ENCODE peak calls at places on chromosomes 3 and 15, in eight cellular contexts. One of them, this sample, is unnamed.

GRCh38 chr3:71142440-71143161 is 440.9 kb downstream of the FOXP1 start:
- DNase-seq in body of pancreas: no peak
- DNase-seq in GM20000: no peak
- DNase-seq in astrocyte of the spinal cord: no peak
- DNase-seq in stimulated activated CD8-positive, alpha-beta memory T cell treated with anti-CD3 and anti-CD28 coated beads, Interleukin-15, amount 100 ng/mL, for 24 hours: no peak
- DNase-seq in brain microvascular endothelial cell: no peak
- DNase-seq in GM12865: no peak
- DNase-seq in DMS53: peak
- DNase-seq in this sample: no peak

GRCh38 chr3:129305592-129306091 is 27.0 kb downstream of the HMCES start:
- DNase-seq in body of pancreas: peak
- DNase-seq in GM20000: no peak
- DNase-seq in astrocyte of the spinal cord: peak
- DNase-seq in stimulated activated CD8-positive, alpha-beta memory T cell treated with anti-CD3 and anti-CD28 coated beads, Interleukin-15, amount 100 ng/mL, for 24 hours: no peak
- DNase-seq in brain microvascular endothelial cell: peak
- DNase-seq in GM12865: peak
- DNase-seq in DMS53: no peak
- DNase-seq in this sample: peak

GRCh38 chr3:24657870-24658535 is 163.4 kb upstream of the THRB start:
- DNase-seq in body of pancreas: no peak
- DNase-seq in GM20000: no peak
- DNase-seq in astrocyte of the spinal cord: no peak
- DNase-seq in stimulated activated CD8-positive, alpha-beta memory T cell treated with anti-CD3 and anti-CD28 coated beads, Interleukin-15, amount 100 ng/mL, for 24 hours: no peak
- DNase-seq in brain microvascular endothelial cell: no peak
- DNase-seq in GM12865: no peak
- DNase-seq in DMS53: peak
- DNase-seq in this sample: no peak

GRCh38 chr3:95389725-95390313 is 1327.0 kb downstream of the NSUN3 start:
- DNase-seq in body of pancreas: no peak
- DNase-seq in GM20000: no peak
- DNase-seq in astrocyte of the spinal cord: no peak
- DNase-seq in stimulated activated CD8-positive, alpha-beta memory T cell treated with anti-CD3 and anti-CD28 coated beads, Interleukin-15, amount 100 ng/mL, for 24 hours: no peak
- DNase-seq in brain microvascular endothelial cell: no peak
- DNase-seq in GM12865: no peak
- DNase-seq in DMS53: no peak
- DNase-seq in this sample: no peak

GRCh38 chr3:99850608-99851007 is 32.9 kb downstream of the CMSS1 start:
- DNase-seq in body of pancreas: no peak
- DNase-seq in GM20000: no peak
- DNase-seq in astrocyte of the spinal cord: no peak
- DNase-seq in stimulated activated CD8-positive, alpha-beta memory T cell treated with anti-CD3 and anti-CD28 coated beads, Interleukin-15, amount 100 ng/mL, for 24 hours: no peak
- DNase-seq in brain microvascular endothelial cell: no peak
- DNase-seq in GM12865: peak
- DNase-seq in DMS53: no peak
- DNase-seq in this sample: no peak

GRCh38 chr3:159130108-159130507 is 328.3 kb downstream of the MFSD1 start:
- DNase-seq in body of pancreas: no peak
- DNase-seq in GM20000: no peak
- DNase-seq in astrocyte of the spinal cord: no peak
- DNase-seq in stimulated activated CD8-positive, alpha-beta memory T cell treated with anti-CD3 and anti-CD28 coated beads, Interleukin-15, amount 100 ng/mL, for 24 hours: no peak
- DNase-seq in brain microvascular endothelial cell: no peak
- DNase-seq in GM12865: peak
- DNase-seq in DMS53: peak
- DNase-seq in this sample: no peak

GRCh38 chr3:175192536-175192935 is 333.4 kb downstream of the NAALADL2 start:
- DNase-seq in body of pancreas: no peak
- DNase-seq in GM20000: no peak
- DNase-seq in astrocyte of the spinal cord: no peak
- DNase-seq in stimulated activated CD8-positive, alpha-beta memory T cell treated with anti-CD3 and anti-CD28 coated beads, Interleukin-15, amount 100 ng/mL, for 24 hours: no peak
- DNase-seq in brain microvascular endothelial cell: no peak
- DNase-seq in GM12865: no peak
- DNase-seq in DMS53: no peak
- DNase-seq in this sample: no peak

GRCh38 chr3:46503194-46503924 is 5.6 kb downstream of the RTP3 start:
- DNase-seq in body of pancreas: no peak
- DNase-seq in GM20000: no peak
- DNase-seq in astrocyte of the spinal cord: no peak
- DNase-seq in stimulated activated CD8-positive, alpha-beta memory T cell treated with anti-CD3 and anti-CD28 coated beads, Interleukin-15, amount 100 ng/mL, for 24 hours: no peak
- DNase-seq in brain microvascular endothelial cell: no peak
- DNase-seq in GM12865: no peak
- DNase-seq in DMS53: no peak
- DNase-seq in this sample: no peak

GRCh38 chr3:60809857-60810256 is 441.4 kb downstream of the FHIT start:
- DNase-seq in body of pancreas: no peak
- DNase-seq in GM20000: no peak
- DNase-seq in astrocyte of the spinal cord: no peak
- DNase-seq in stimulated activated CD8-positive, alpha-beta memory T cell treated with anti-CD3 and anti-CD28 coated beads, Interleukin-15, amount 100 ng/mL, for 24 hours: no peak
- DNase-seq in brain microvascular endothelial cell: no peak
- DNase-seq in GM12865: no peak
- DNase-seq in DMS53: no peak
- DNase-seq in this sample: no peak

GRCh38 chr3:107085261-107085660 is 292.0 kb upstream of the CCDC54 start:
- DNase-seq in body of pancreas: no peak
- DNase-seq in GM20000: no peak
- DNase-seq in astrocyte of the spinal cord: peak
- DNase-seq in stimulated activated CD8-positive, alpha-beta memory T cell treated with anti-CD3 and anti-CD28 coated beads, Interleukin-15, amount 100 ng/mL, for 24 hours: no peak
- DNase-seq in brain microvascular endothelial cell: no peak
- DNase-seq in GM12865: no peak
- DNase-seq in DMS53: no peak
- DNase-seq in this sample: no peak

GRCh38 chr15:70608156-70608555 is 155.2 kb downstream of the UACA start:
- DNase-seq in body of pancreas: no peak
- DNase-seq in GM20000: no peak
- DNase-seq in astrocyte of the spinal cord: peak
- DNase-seq in stimulated activated CD8-positive, alpha-beta memory T cell treated with anti-CD3 and anti-CD28 coated beads, Interleukin-15, amount 100 ng/mL, for 24 hours: no peak
- DNase-seq in brain microvascular endothelial cell: no peak
- DNase-seq in GM12865: no peak
- DNase-seq in DMS53: no peak
- DNase-seq in this sample: no peak

GRCh38 chr3:160801386-160802118 is 45.5 kb downstream of the PPM1L start:
- DNase-seq in body of pancreas: peak
- DNase-seq in GM20000: peak
- DNase-seq in astrocyte of the spinal cord: peak
- DNase-seq in stimulated activated CD8-positive, alpha-beta memory T cell treated with anti-CD3 and anti-CD28 coated beads, Interleukin-15, amount 100 ng/mL, for 24 hours: no peak
- DNase-seq in brain microvascular endothelial cell: peak
- DNase-seq in GM12865: peak
- DNase-seq in DMS53: no peak
- DNase-seq in this sample: no peak

GRCh38 chr3:84586427-84586826 is 372.4 kb upstream of the CADM2 start:
- DNase-seq in body of pancreas: no peak
- DNase-seq in GM20000: no peak
- DNase-seq in astrocyte of the spinal cord: no peak
- DNase-seq in stimulated activated CD8-positive, alpha-beta memory T cell treated with anti-CD3 and anti-CD28 coated beads, Interleukin-15, amount 100 ng/mL, for 24 hours: no peak
- DNase-seq in brain microvascular endothelial cell: no peak
- DNase-seq in GM12865: no peak
- DNase-seq in DMS53: no peak
- DNase-seq in this sample: no peak

GRCh38 chr3:23748398-23749110 is 57.2 kb upstream of the UBE2E1 start:
- DNase-seq in body of pancreas: no peak
- DNase-seq in GM20000: no peak
- DNase-seq in astrocyte of the spinal cord: no peak
- DNase-seq in stimulated activated CD8-positive, alpha-beta memory T cell treated with anti-CD3 and anti-CD28 coated beads, Interleukin-15, amount 100 ng/mL, for 24 hours: no peak
- DNase-seq in brain microvascular endothelial cell: peak
- DNase-seq in GM12865: peak
- DNase-seq in DMS53: peak
- DNase-seq in this sample: no peak

GRCh38 chr3:14884665-14885064 is 62.7 kb upstream of the NR2C2 start:
- DNase-seq in body of pancreas: no peak
- DNase-seq in GM20000: no peak
- DNase-seq in astrocyte of the spinal cord: no peak
- DNase-seq in stimulated activated CD8-positive, alpha-beta memory T cell treated with anti-CD3 and anti-CD28 coated beads, Interleukin-15, amount 100 ng/mL, for 24 hours: no peak
- DNase-seq in brain microvascular endothelial cell: no peak
- DNase-seq in GM12865: no peak
- DNase-seq in DMS53: no peak
- DNase-seq in this sample: no peak

GRCh38 chr3:13353936-13354542 is 66.1 kb downstream of the NUP210 start:
- DNase-seq in body of pancreas: no peak
- DNase-seq in GM20000: no peak
- DNase-seq in astrocyte of the spinal cord: no peak
- DNase-seq in stimulated activated CD8-positive, alpha-beta memory T cell treated with anti-CD3 and anti-CD28 coated beads, Interleukin-15, amount 100 ng/mL, for 24 hours: no peak
- DNase-seq in brain microvascular endothelial cell: peak
- DNase-seq in GM12865: no peak
- DNase-seq in DMS53: no peak
- DNase-seq in this sample: no peak

GRCh38 chr3:118641608-118642007 is 393.0 kb downstream of the IGSF11 start:
- DNase-seq in body of pancreas: peak
- DNase-seq in GM20000: peak
- DNase-seq in astrocyte of the spinal cord: no peak
- DNase-seq in stimulated activated CD8-positive, alpha-beta memory T cell treated with anti-CD3 and anti-CD28 coated beads, Interleukin-15, amount 100 ng/mL, for 24 hours: no peak
- DNase-seq in brain microvascular endothelial cell: no peak
- DNase-seq in GM12865: peak
- DNase-seq in DMS53: peak
- DNase-seq in this sample: no peak

GRCh38 chr3:142660904-142661303 is 62.9 kb upstream of the TRPC1 start:
- DNase-seq in body of pancreas: no peak
- DNase-seq in GM20000: no peak
- DNase-seq in astrocyte of the spinal cord: no peak
- DNase-seq in stimulated activated CD8-positive, alpha-beta memory T cell treated with anti-CD3 and anti-CD28 coated beads, Interleukin-15, amount 100 ng/mL, for 24 hours: no peak
- DNase-seq in brain microvascular endothelial cell: no peak
- DNase-seq in GM12865: no peak
- DNase-seq in DMS53: no peak
- DNase-seq in this sample: no peak

GRCh38 chr3:19543212-19543841 is 390.7 kb downstream of the EFHB start:
- DNase-seq in body of pancreas: no peak
- DNase-seq in GM20000: peak
- DNase-seq in astrocyte of the spinal cord: no peak
- DNase-seq in stimulated activated CD8-positive, alpha-beta memory T cell treated with anti-CD3 and anti-CD28 coated beads, Interleukin-15, amount 100 ng/mL, for 24 hours: no peak
- DNase-seq in brain microvascular endothelial cell: no peak
- DNase-seq in GM12865: peak
- DNase-seq in DMS53: peak
- DNase-seq in this sample: no peak

GRCh38 chr3:141530133-141530768 is 43.4 kb downstream of the RASA2 start:
- DNase-seq in body of pancreas: no peak
- DNase-seq in GM20000: no peak
- DNase-seq in astrocyte of the spinal cord: peak
- DNase-seq in stimulated activated CD8-positive, alpha-beta memory T cell treated with anti-CD3 and anti-CD28 coated beads, Interleukin-15, amount 100 ng/mL, for 24 hours: no peak
- DNase-seq in brain microvascular endothelial cell: no peak
- DNase-seq in GM12865: no peak
- DNase-seq in DMS53: no peak
- DNase-seq in this sample: no peak

GRCh38 chr3:12946661-12947316 is 105.4 kb upstream of the RPL32 start:
- DNase-seq in body of pancreas: no peak
- DNase-seq in GM20000: no peak
- DNase-seq in astrocyte of the spinal cord: peak
- DNase-seq in stimulated activated CD8-positive, alpha-beta memory T cell treated with anti-CD3 and anti-CD28 coated beads, Interleukin-15, amount 100 ng/mL, for 24 hours: no peak
- DNase-seq in brain microvascular endothelial cell: peak
- DNase-seq in GM12865: no peak
- DNase-seq in DMS53: no peak
- DNase-seq in this sample: peak

GRCh38 chr3:177421176-177421782 is 224.0 kb upstream of the TBL1XR1 start:
- DNase-seq in body of pancreas: no peak
- DNase-seq in GM20000: no peak
- DNase-seq in astrocyte of the spinal cord: no peak
- DNase-seq in stimulated activated CD8-positive, alpha-beta memory T cell treated with anti-CD3 and anti-CD28 coated beads, Interleukin-15, amount 100 ng/mL, for 24 hours: no peak
- DNase-seq in brain microvascular endothelial cell: no peak
- DNase-seq in GM12865: no peak
- DNase-seq in DMS53: no peak
- DNase-seq in this sample: no peak

GRCh38 chr15:78051622-78052405 is 25.7 kb downstream of the TBC1D2B start:
- DNase-seq in body of pancreas: peak
- DNase-seq in GM20000: no peak
- DNase-seq in astrocyte of the spinal cord: peak
- DNase-seq in stimulated activated CD8-positive, alpha-beta memory T cell treated with anti-CD3 and anti-CD28 coated beads, Interleukin-15, amount 100 ng/mL, for 24 hours: no peak
- DNase-seq in brain microvascular endothelial cell: no peak
- DNase-seq in GM12865: no peak
- DNase-seq in DMS53: no peak
- DNase-seq in this sample: no peak

GRCh38 chr15:36334059-36334458 is 245.4 kb upstream of the CDIN1 start:
- DNase-seq in body of pancreas: no peak
- DNase-seq in GM20000: no peak
- DNase-seq in astrocyte of the spinal cord: peak
- DNase-seq in stimulated activated CD8-positive, alpha-beta memory T cell treated with anti-CD3 and anti-CD28 coated beads, Interleukin-15, amount 100 ng/mL, for 24 hours: no peak
- DNase-seq in brain microvascular endothelial cell: peak
- DNase-seq in GM12865: no peak
- DNase-seq in DMS53: no peak
- DNase-seq in this sample: no peak

GRCh38 chr15:68442041-68442440 is 10.1 kb upstream of the ITGA11 start:
- DNase-seq in body of pancreas: no peak
- DNase-seq in GM20000: no peak
- DNase-seq in astrocyte of the spinal cord: no peak
- DNase-seq in stimulated activated CD8-positive, alpha-beta memory T cell treated with anti-CD3 and anti-CD28 coated beads, Interleukin-15, amount 100 ng/mL, for 24 hours: no peak
- DNase-seq in brain microvascular endothelial cell: no peak
- DNase-seq in GM12865: no peak
- DNase-seq in DMS53: no peak
- DNase-seq in this sample: no peak

GRCh38 chr15:93047621-93048425 is 41.2 kb downstream of the RGMA start:
- DNase-seq in body of pancreas: no peak
- DNase-seq in GM20000: no peak
- DNase-seq in astrocyte of the spinal cord: no peak
- DNase-seq in stimulated activated CD8-positive, alpha-beta memory T cell treated with anti-CD3 and anti-CD28 coated beads, Interleukin-15, amount 100 ng/mL, for 24 hours: no peak
- DNase-seq in brain microvascular endothelial cell: no peak
- DNase-seq in GM12865: no peak
- DNase-seq in DMS53: no peak
- DNase-seq in this sample: no peak

This sample was measured in substantia nigra.